ENCODE peak calls at places on chromosomes 3 and 15, in ten cellular contexts. C, K, J, D, G, L, Z, T, N and S are unnamed samples.

GRCh38 chr3:84547971-84548970 is 410.5 kb upstream of the CADM2 start:
- DNase-seq in N (peak), D (peak), C (peak), Z (no peak), J (no peak), T (peak), G (peak), K (peak), L (peak), S (peak)

GRCh38 chr15:62889734-62890505 is 152.6 kb upstream of the TPM1 start:
- DNase-seq in C (peak), G (no peak), T (no peak), D (no peak), N (peak), Z (no peak), L (no peak), K (no peak), J (no peak), S (no peak)

GRCh38 chr3:16849240-16849639 is 35.5 kb upstream of the PLCL2 start:
- DNase-seq in N (peak), K (peak), T (peak), J (peak), D (peak), L (no peak), C (no peak), Z (peak), G (peak), S (no peak)

GRCh38 chr3:126858887-126859286 is 124.0 kb upstream of the PLXNA1 start:
- DNase-seq in D (no peak), T (no peak), L (no peak), J (no peak), K (no peak), N (peak), G (peak), Z (no peak), C (peak), S (no peak)

GRCh38 chr15:86275361-86275760 is 195.7 kb downstream of the AGBL1 start:
- DNase-seq in C (no peak), Z (no peak), G (no peak), K (no peak), N (no peak), T (no peak), D (no peak), J (no peak), L (no peak), S (no peak)

GRCh38 chr15:31036783-31037182 is 45.4 kb upstream of the MTMR10 start:
- DNase-seq in G (no peak), Z (no peak), L (no peak), N (no peak), K (no peak), D (no peak), T (no peak), J (no peak), C (no peak), S (no peak)

GRCh38 chr3:134503266-134503665 is 17.4 kb downstream of the CEP63 start:
- DNase-seq in G (no peak), L (no peak), J (no peak), N (no peak), D (no peak), K (no peak), T (no peak), C (no peak), Z (no peak), S (no peak)

GRCh38 chr3:113531826-113532697 is at the start of gene SIDT1:
- DNase-seq in Z (peak), K (no peak), G (peak), C (peak), D (peak), N (no peak), J (no peak), L (no peak), T (peak), S (no peak)

GRCh38 chr3:177554900-177555759 is 357.8 kb upstream of the TBL1XR1 start:
- DNase-seq in G (no peak), L (no peak), Z (no peak), K (no peak), N (peak), T (no peak), J (peak), D (peak), C (peak), S (no peak)

GRCh38 chr3:123951522-123952447 is 9.2 kb downstream of the CCDC14 start:
- DNase-seq in K (no peak), C (no peak), T (no peak), Z (no peak), J (no peak), N (no peak), G (no peak), D (no peak), L (no peak), S (no peak)

GRCh38 chr3:49867871-49868321 is 1.8 kb downstream of the CAMKV start:
- DNase-seq in T (peak), Z (no peak), L (no peak), J (no peak), N (peak), G (no peak), C (peak), K (peak), D (peak), S (peak)

GRCh38 chr3:70291097-70291482 is 21.3 kb downstream of the MDFIC2 start:
- DNase-seq in D (no peak), C (no peak), T (no peak), L (no peak), N (no peak), Z (no peak), K (no peak), J (no peak), G (no peak), S (no peak)

GRCh38 chr3:14377838-14378169 is 24.6 kb upstream of the SLC6A6 start:
- DNase-seq in D (no peak), C (no peak), K (no peak), J (no peak), L (no peak), T (no peak), N (no peak), Z (no peak), G (no peak), S (no peak)

GRCh38 chr15:87522997-87523396 is 733.5 kb downstream of the NTRK3 start:
- DNase-seq in G (no peak), T (no peak), K (no peak), Z (no peak), D (no peak), J (no peak), N (peak), L (no peak), C (no peak), S (no peak)

GRCh38 chr15:65095011-65095746 is 18.6 kb downstream of the KBTBD13 start:
- DNase-seq in K (no peak), Z (no peak), L (no peak), N (no peak), C (no peak), D (no peak), T (no peak), J (no peak), G (peak), S (no peak)

GRCh38 chr3:114025451-114025850 is 30.9 kb downstream of the CCDC191 start:
- DNase-seq in D (no peak), T (no peak), Z (no peak), G (no peak), N (no peak), L (no peak), K (no peak), C (no peak), J (no peak), S (no peak)

GRCh38 chr3:124780767-124781485 is 50.7 kb downstream of the UMPS start:
- DNase-seq in L (peak), D (peak), G (peak), N (peak), T (peak), J (no peak), Z (no peak), K (peak), C (no peak), S (no peak)

GRCh38 chr3:123071146-123071545 is 4.3 kb downstream of the PDIA5 start:
- DNase-seq in L (peak), D (peak), C (no peak), J (no peak), N (peak), T (peak), Z (no peak), G (peak), K (no peak), S (no peak)

GRCh38 chr3:141575879-141576743 is 89.3 kb downstream of the RASA2 start:
- DNase-seq in C (peak), J (no peak), N (peak), Z (no peak), D (peak), G (no peak), T (no peak), L (no peak), K (no peak), S (no peak)

GRCh38 chr3:32106929-32107362 is 526 bp downstream of the GPD1L start:
- DNase-seq in D (peak), G (peak), K (peak), L (no peak), T (peak), Z (no peak), J (no peak), N (no peak), C (peak), S (no peak)

DNA sequence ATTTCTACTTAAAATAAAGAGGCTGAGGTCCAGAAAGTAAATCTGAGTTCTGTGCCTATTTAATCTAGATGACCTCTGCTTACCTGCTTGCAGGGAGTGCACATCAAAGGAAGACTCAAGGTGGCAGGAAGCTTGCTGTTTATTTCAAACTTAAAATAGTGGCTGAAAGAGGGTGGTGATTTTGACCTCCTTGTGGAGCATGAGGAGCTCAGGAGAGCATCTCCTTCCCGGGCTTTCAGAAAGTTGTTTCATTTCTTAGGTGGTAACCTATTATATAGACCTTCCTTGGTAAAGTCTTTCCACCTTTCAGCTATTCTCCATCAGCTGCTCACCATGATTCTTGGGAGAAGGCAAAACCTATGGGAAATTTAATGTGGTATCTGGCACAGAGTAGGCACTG is 494 bp downstream of the GCSAM start:
- DNase-seq in T (no peak), J (no peak), K (no peak), N (no peak), Z (no peak), G (no peak), D (no peak), C (no peak), L (no peak), S (no peak)
- TF ChIP-seq CTCF in T (no peak), J (no peak), K (no peak), N (no peak), Z (no peak), G (no peak), D (no peak), C (no peak), L (no peak), S (no peak)

GRCh38 chr15:77818484-77819270 is 186.0 kb upstream of the LINGO1 start:
- DNase-seq in G (no peak), J (no peak), N (no peak), K (no peak), C (no peak), T (peak), L (peak), Z (no peak), D (peak), S (peak)

GRCh38 chr15:77821188-77821958 is 188.7 kb upstream of the LINGO1 start:
- DNase-seq in K (peak), G (peak), Z (no peak), D (peak), N (peak), T (peak), C (peak), L (peak), J (peak), S (peak)

GRCh38 chr15:77819271-77819806 is 186.6 kb upstream of the LINGO1 start:
- DNase-seq in C (no peak), J (no peak), D (peak), Z (no peak), N (no peak), G (no peak), L (peak), K (peak), T (peak), S (peak)

GRCh38 chr15:77821959-77822256 is 189.2 kb upstream of the LINGO1 start:
- DNase-seq in Z (no peak), D (no peak), G (no peak), J (no peak), L (no peak), K (no peak), N (no peak), T (no peak), C (no peak), S (no peak)

DNA sequence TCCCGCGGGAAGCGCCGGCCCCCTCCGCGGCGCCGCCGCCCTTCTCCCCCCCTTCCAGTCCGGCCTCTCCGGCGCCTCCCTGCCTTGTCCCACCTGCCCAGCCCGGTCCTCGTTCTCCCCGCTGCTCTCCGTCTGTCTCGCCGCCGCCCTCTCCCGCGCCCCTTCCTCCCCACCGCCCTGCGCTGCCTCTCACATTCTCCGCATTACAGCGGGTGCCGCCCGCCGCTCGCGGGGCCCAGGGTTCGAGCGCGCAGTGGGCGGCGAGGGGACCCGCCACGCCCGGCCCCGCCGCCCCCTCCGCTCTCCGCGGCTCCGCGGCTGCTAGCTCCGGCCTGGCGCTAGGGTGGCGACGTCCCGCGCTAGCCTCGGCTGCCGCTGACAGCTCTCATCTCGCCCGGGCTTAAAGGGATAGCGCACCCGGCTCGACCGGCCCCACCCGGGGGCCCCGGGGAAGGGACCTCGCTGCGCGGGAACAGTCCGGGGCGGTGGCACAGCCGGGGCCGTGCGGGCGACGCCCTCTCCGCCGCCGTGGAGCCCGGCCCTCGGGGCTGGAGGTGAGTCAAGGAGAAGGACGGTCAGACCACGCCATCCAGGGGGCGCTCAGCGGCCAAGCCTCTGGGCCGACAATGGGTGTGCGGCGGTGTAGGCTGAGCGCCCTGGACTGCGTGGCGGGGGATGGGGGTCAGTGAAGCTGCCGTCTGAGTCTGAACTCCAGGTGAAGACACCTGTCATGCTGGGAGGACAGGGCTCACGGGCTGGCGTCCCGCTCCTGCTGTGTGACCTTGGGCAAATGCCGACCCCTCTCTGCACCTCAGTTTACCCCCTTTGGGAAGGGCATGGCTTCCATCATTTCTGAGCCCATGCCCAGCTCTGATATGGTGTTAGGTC is 187.4 kb upstream of the LINGO1 start:
- DNase-seq in D (peak), J (no peak), Z (no peak), L (peak), N (peak), K (peak), C (peak), T (peak), G (no peak), S (peak)
- TF ChIP-seq CTCF in D (peak), J (peak), Z (no peak), L (peak), N (no peak), K (no peak), C (peak), T (peak), G (no peak), S (peak)

DNA sequence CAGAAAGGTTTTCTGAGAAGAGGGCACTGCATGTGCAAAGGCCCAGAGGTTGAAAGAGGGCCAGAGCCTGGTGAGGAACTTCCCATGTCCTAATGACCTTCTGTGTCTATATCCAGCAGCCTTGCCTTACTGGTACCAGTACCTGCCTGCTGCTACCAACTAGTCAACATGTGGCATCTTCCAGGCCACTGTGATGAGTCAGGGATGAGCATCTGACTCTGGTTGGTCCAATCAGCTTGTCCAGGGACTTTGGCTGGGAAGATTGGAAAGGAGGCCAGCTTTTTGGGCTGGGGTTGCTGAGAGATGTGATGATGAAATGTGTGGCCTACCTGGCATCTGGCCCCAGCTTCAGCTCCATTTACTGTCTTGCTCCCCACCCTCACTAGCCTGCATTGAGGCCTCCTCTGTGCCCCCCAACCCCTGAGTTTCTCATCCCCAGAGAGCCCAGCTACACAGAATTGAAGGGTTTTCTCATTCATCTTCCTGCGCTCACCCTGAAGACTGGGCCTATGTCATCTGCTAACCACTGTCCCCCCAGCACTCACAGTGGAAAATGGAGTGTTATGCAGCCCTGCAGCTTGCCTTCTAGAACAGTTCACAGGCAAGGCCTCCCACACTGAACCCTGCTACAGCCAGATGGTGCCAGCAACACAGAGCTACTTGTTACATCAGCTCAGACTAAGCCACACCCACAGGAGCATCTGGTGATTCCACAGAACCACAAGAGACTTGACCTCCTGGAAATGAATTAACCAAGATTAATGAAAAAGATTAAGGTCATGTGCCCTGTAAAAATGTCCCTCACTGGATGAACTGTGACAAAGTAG is 1.3 kb upstream of the TWF2 start:
- DNase-seq in G (peak), N (peak), J (peak), K (peak), D (peak), C (peak), T (no peak), L (peak), Z (peak), S (no peak)
- TF ChIP-seq CTCF in G (no peak), N (no peak), J (no peak), K (no peak), D (no peak), C (no peak), T (no peak), L (no peak), Z (no peak), S (no peak)

GRCh38 chr15:41827290-41827879 is 507 bp upstream of the JMJD7 start:
- DNase-seq in D (peak), N (no peak), Z (peak), L (no peak), T (peak), K (no peak), G (no peak), C (no peak), J (no peak), S (no peak)
- TF ChIP-seq CTCF in D (no peak), N (no peak), Z (peak), L (no peak), T (peak), K (no peak), G (no peak), C (no peak), J (no peak), S (peak)

DNA sequence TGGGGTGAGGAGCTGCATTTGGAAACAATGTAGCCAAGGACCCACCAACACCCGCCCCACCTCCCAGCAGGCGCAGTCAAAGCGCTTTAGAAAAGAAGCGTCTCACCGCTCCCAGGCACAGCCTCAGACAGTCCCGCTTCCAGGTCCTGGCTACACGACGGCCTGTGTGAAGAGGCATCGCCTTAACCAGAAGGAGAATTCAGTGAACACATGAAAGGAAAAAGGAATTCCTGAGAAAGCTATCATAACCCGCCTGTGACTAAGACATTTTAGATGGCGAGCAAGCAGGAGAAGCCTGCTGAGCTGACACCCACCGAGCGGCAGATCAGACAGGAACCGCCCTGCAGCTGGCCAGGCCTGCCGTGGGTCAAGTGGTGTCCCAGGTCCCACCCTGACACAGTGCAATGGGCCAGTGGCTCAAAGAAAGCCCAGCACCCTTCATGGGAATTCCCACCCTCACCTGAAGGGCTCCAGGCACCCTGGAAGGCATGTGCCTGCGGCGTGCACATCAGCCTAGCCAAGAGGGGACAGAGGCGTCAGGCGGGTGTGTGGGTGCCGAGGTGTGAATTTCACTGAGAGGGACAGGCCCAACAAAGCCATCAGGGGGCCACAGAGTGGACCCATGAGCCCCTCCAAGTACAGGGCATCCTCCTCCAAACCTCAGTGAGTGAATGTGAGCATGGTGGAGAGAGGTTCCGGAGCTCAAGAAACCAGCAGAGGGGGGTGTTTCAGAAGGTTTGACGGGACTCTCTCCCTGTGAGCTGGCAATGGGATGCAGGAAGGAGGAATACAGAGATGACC is 144.8 kb downstream of the NSMCE3 start:
- DNase-seq in Z (no peak), N (no peak), C (peak), T (peak), J (no peak), L (peak), D (peak), G (no peak), K (no peak), S (no peak)
- TF ChIP-seq CTCF in Z (no peak), N (peak), C (peak), T (peak), J (no peak), L (peak), D (peak), G (no peak), K (no peak), S (no peak)

GRCh38 chr3:62630664-62631063 is 244.6 kb downstream of the CADPS start:
- DNase-seq in K (no peak), J (no peak), T (no peak), C (no peak), Z (no peak), D (no peak), L (no peak), N (no peak), G (no peak), S (no peak)

GRCh38 chr3:62638316-62638715 is 236.9 kb downstream of the CADPS start:
- DNase-seq in N (peak), K (no peak), L (no peak), Z (no peak), D (no peak), G (no peak), T (no peak), C (no peak), J (no peak), S (no peak)

GRCh38 chr3:62631471-62631870 is 243.7 kb downstream of the CADPS start:
- DNase-seq in C (no peak), N (no peak), Z (no peak), K (no peak), D (no peak), L (no peak), T (no peak), J (no peak), G (no peak), S (no peak)

GRCh38 chr3:62636235-62636826 is 238.9 kb downstream of the CADPS start:
- DNase-seq in K (no peak), L (no peak), D (no peak), N (no peak), T (no peak), J (no peak), G (no peak), Z (no peak), C (no peak), S (no peak)

GRCh38 chr3:62632510-62633294 is 242.5 kb downstream of the CADPS start:
- DNase-seq in C (no peak), Z (no peak), J (peak), N (peak), L (no peak), G (no peak), K (no peak), D (peak), T (peak), S (no peak)
- TF ChIP-seq CTCF in C (peak), Z (no peak), J (peak), N (peak), L (peak), G (no peak), K (no peak), D (peak), T (peak), S (no peak)

GRCh38 chr3:112466041-112466440 is 33.2 kb downstream of the BTLA start:
- DNase-seq in G (no peak), C (no peak), J (no peak), Z (no peak), N (no peak), D (peak), T (no peak), L (no peak), K (no peak), S (no peak)
- TF ChIP-seq CTCF in G (no peak), C (no peak), J (no peak), Z (no peak), N (no peak), D (no peak), T (no peak), L (no peak), K (no peak), S (no peak)